ENCODE peak calls at places on chromosomes 3 and 15, in five cellular contexts. S is mammary epithelial cell, I is PC-9, O is PC-3, R is breast epithelium. E is an unnamed sample. For H3K36me3, the result is how much of the 10 kb centered on the place peaks cover.

GRCh38 chr3:15948403-15948802 is 150.6 kb upstream of the ANKRD28 start:
- DNase-seq in S (no peak), I (no peak), O (no peak), R (no peak), E (no peak)

GRCh38 chr3:101020616-101021015 is 27.4 kb upstream of the ABI3BP start:
- DNase-seq in S (no peak), I (no peak), O (no peak), R (no peak), E (no peak)

GRCh38 chr15:22265056-22265945 is 185.0 kb downstream of the OR4M2 start:
- DNase-seq in S (no peak), I (no peak), O (no peak), R (no peak), E (no peak)

GRCh38 chr3:80696280-80696679 is 928.5 kb upstream of the ROBO1 start:
- DNase-seq in S (peak), I (peak), O (peak), R (no peak), E (no peak)

GRCh38 chr3:111763101-111763500 is 96.0 kb upstream of the PHLDB2 start:
- DNase-seq in S (peak), I (no peak), O (no peak), R (no peak), E (no peak)

GRCh38 chr15:83061680-83062079 is 5.4 kb downstream of the BTBD1 start:
- DNase-seq in S (peak), I (no peak), O (no peak), R (no peak), E (no peak)

GRCh38 chr3:39202094-39202493 is 9.7 kb upstream of the XIRP1 start:
- DNase-seq in S (no peak), I (no peak), O (no peak), R (no peak), E (no peak)

GRCh38 chr3:46931631-46932441 is 44.7 kb downstream of the CCDC12 start:
- DNase-seq in S (no peak), I (peak), O (peak), R (no peak), E (no peak)

GRCh38 chr3:170585937-170586310 is at the start of gene SLC7A14:
- DNase-seq in S (no peak), I (no peak), O (no peak), R (no peak), E (no peak)

GRCh38 chr3:129226374-129226773 is 23.0 kb upstream of the COPG1 start:
- DNase-seq in S (peak), I (peak), O (peak), R (peak), E (peak)

GRCh38 chr15:70762469-70763119 is 764 bp downstream of the UACA start:
- DNase-seq in S (peak), I (peak), O (peak), R (peak), E (no peak)

GRCh38 chr3:113268917-113269316 is 57.6 kb downstream of the BOC start:
- DNase-seq in S (no peak), I (no peak), O (no peak), R (no peak), E (no peak)

GRCh38 chr3:150733373-150733935 is 29.5 kb downstream of the SIAH2 start:
- DNase-seq in S (no peak), I (no peak), O (no peak), R (no peak), E (no peak)

GRCh38 chr15:22838292-22839042 is at the start of gene NIPA2:
- DNase-seq in S (peak), I (peak), O (peak), R (peak), E (peak)

GRCh38 chr3:56869157-56869889 is 67.6 kb upstream of the ARHGEF3 start:
- DNase-seq in S (peak), I (peak), O (peak), R (no peak), E (no peak)

GRCh38 chr15:68427366-68427765 is 4.6 kb downstream of the ITGA11 start:
- DNase-seq in S (no peak), I (no peak), O (no peak), R (no peak), E (peak)

GRCh38 chr15:52668133-52668532 is 11.1 kb downstream of the ATOSA start:
- DNase-seq in S (no peak), I (no peak), O (no peak), R (no peak), E (no peak)

GRCh38 chr3:64878372-64878771 is 190.6 kb upstream of the ADAMTS9 start:
- DNase-seq in S (peak), I (peak), O (peak), R (no peak), E (no peak)

GRCh38 chr15:94075349-94075748 is 156.0 kb upstream of the MCTP2 start:
- DNase-seq in S (no peak), I (no peak), O (no peak), R (peak), E (no peak)

GRCh38 chr3:167067844-167068161 is 312.3 kb downstream of the ZBBX start:
- DNase-seq in S (no peak), I (no peak), O (peak), R (no peak), E (no peak)

GRCh38 chr3:195063596-195064193 is 207.3 kb downstream of the XXYLT1 start:
- DNase-seq in S (no peak), I (no peak), O (peak), R (no peak), E (no peak)

GRCh38 chr3:178631950-178632349 is 95.7 kb downstream of the KCNMB2 start:
- DNase-seq in S (no peak), I (no peak), O (no peak), R (no peak), E (no peak)

GRCh38 chr3:119950666-119951325 is 143.5 kb downstream of the GSK3B start:
- DNase-seq in S (no peak), I (no peak), O (no peak), R (no peak), E (no peak)

GRCh38 chr3:169694117-169694516 is 30.6 kb upstream of the MECOM start:
- DNase-seq in S (peak), I (no peak), O (no peak), R (no peak), E (no peak)

GRCh38 chr3:46695177-46695961 is 1.9 kb upstream of the ALS2CL start:
- DNase-seq in S (no peak), I (no peak), O (peak), R (no peak), E (peak)

DNA sequence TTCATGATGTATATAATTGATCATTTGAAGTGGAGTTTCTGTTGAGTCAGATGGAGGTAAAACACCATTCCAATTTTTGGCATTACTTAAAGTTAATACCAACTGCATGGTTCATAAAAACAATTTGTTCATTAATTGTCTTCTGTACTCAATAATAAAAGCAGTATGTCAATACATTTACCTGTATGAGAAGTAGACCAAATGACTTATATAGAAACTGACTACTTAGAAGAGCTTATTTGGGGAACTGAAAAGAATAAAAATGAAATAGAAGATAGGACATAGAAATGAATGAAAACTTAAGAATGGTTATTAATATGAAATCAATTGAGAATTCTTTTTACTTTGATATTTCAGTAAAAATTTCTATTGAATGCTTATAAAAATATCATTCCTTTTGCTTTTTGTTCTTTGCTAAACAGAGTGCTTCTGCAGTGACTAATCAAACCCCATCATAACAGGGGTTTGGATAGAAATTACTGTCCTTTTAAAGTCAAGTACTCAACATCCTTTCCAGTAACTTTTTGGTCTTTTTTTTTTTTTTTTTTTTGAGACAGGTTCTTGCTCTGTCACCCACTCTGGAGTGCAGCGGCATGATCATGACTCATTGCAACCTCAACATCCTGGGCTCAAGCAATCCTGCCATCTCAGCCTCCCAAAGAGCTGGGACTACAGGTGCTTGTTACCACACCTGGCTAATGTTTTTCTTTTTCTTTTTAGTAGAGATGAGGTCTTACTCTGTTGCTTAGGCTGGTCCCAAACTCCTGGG is 6.5 kb upstream of the CRYBG3 start:
- DNase-seq in S (peak), I (peak), O (peak), R (no peak), E (no peak)
- H3K4me3 ChIP-seq in S (no peak), I (no peak), O (no peak), R (no peak), E (no peak)

DNA sequence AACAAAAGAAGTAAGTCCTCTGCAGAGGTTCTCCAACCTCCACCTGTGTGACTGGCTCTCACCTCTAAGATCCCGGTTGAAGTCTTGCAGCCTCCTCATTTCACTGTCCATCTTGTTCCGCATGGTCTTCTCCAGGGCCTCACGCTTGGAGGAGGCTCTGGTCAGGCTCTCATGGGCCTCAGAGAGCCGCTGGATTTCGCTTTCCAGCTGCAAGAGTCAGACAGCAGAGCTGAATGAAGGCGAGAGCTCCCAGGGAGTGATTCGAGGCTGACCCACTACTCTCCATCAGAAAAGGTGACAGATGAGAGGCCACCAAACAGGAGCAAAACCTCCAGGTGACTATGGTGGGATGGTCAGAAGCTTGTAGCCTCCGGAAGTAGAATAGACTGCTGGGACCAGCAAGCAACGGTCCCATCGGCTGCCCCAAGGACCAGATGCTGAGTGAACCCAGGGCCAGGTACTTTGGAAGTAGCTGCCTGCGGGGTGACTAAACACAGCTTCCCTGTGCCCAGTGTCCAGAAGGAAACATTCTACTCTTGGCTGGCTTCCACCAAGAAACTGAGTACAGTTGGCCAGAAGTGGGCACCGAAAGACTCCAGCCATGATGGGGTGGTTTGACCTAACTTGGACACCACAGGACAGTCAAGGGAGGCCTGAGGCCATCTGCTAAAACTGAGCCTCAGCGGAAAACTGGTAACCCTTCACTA is 7.9 kb downstream of the AMOTL2 start:
- DNase-seq in S (no peak), I (no peak), O (no peak), R (no peak), E (no peak)
- H3K36me3 ChIP-seq in S (half or more), I (half or more), O (half or more), R (under half), E (half or more)

GRCh38 chr3:172466553-172467130 is 18.4 kb upstream of the GHSR start:
- DNase-seq in S (no peak), I (no peak), O (peak), R (no peak), E (no peak)
- H3K4me3 ChIP-seq in S (no peak), I (no peak), O (no peak), R (no peak), E (no peak)

DNA sequence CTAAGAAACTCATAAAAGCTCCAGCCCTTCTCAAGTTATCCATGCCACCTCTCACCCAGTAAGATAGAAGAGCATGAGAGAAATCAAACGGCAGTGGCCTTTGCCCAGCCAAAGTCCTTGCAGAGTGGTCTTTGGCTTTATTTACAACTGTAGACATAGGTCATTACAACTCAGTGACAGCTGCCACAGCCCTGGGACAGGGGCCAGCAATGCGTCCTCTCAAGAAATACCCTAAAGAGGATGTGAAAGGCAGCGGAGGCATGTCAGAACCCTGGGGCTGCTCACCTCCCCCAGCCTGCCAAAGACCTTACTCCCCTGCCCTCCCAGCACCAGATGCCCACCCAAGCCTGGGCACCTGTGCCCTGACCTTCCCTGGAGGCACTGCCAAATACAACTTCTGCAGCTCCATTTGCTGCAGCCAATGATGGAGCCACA is 6.3 kb downstream of the ACAA1 start:
- DNase-seq in S (no peak), I (no peak), O (no peak), R (no peak), E (no peak)
- H3K36me3 ChIP-seq in S (under half), I (under half), O (half or more), R (under half), E (half or more)